ENCODE peak calls at places on chromosomes 5 and 9, in six cellular contexts. K, F, B, O, M and S are unnamed samples.

GRCh38 chr5:152674403-152674802 is 269.3 kb upstream of the NMUR2 start:
- ATAC-seq in M (no peak), K (no peak), O (no peak), B (no peak), F (no peak), S (no peak)

GRCh38 chr5:620586-621180 is 8.5 kb downstream of the CEP72 start:
- ATAC-seq in O (no peak), B (peak; percentile 52), F (no peak), M (no peak), K (no peak), S (no peak)

GRCh38 chr9:93321220-93321610 is 130.3 kb upstream of the FAM120A start:
- ATAC-seq in B (no peak), O (no peak), F (no peak), K (no peak), M (no peak), S (no peak)

GRCh38 chr5:58759745-58760144 is 176.9 kb downstream of the RAB3C start:
- ATAC-seq in K (no peak), O (peak; percentile 94), B (no peak), F (no peak), M (no peak), S (peak; percentile 25)

GRCh38 chr9:131273791-131274673 is 2.3 kb downstream of the FAM78A start:
- ATAC-seq in F (no peak), O (peak; percentile 1), M (peak; percentile 2), B (no peak), K (peak; percentile 3), S (no peak)

GRCh38 chr5:531101-531748 is 7.0 kb upstream of the SLC9A3 start:
- ATAC-seq in F (no peak), M (no peak), K (no peak), O (no peak), B (no peak), S (no peak)

GRCh38 chr9:3879731-3880493 is 354.1 kb upstream of the RFX3 start:
- ATAC-seq in K (no peak), M (no peak), B (no peak), O (peak; percentile 69), F (no peak), S (no peak)

GRCh38 chr9:88007291-88007650 is 32.9 kb upstream of the CDK20 start:
- ATAC-seq in F (no peak), M (no peak), O (peak; percentile 42), K (no peak), B (no peak), S (no peak)

DNA sequence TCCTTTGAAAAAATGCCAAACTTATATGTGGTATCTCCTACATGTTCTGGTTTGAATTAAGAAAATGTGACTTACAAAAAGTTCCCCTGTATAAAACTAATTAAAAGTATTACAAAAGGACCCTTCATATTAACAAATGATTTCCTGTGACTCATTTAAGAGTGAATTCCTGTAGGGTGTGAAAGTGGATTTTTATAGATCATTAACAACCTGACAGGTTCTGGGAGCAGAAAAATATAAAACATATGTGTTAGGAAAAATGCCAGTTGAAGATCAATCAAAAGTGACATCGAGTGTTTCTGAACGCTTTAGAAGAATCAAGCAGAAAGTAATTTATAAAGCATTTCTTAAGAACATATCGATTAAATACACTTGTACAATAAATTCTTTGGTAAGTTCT is 35.5 kb downstream of the CAMK4 start:
- ATAC-seq in K (no peak), M (no peak), O (no peak), F (no peak), B (no peak), S (no peak)
- TF ChIP-seq EP300 in K (no peak), M (no peak), O (no peak), F (no peak), B (no peak), S (no peak)

GRCh38 chr9:32525506-32525905 is 490 bp downstream of the RIGI start:
- ATAC-seq in B (peak; percentile 26), O (peak; percentile 47), F (peak; percentile 38), M (peak; percentile 39), K (peak; percentile 49), S (peak; percentile 24)

GRCh38 chr9:32524558-32525461 is 1.2 kb downstream of the RIGI start:
- ATAC-seq in M (no peak), K (peak; percentile 46), F (peak; percentile 10), O (peak; percentile 77), B (peak; percentile 70), S (no peak)

GRCh38 chr9:32523910-32524309 is 2.1 kb downstream of the RIGI start:
- ATAC-seq in F (no peak), K (no peak), B (no peak), M (no peak), O (no peak), S (no peak)

GRCh38 chr9:32526707-32527048 is 682 bp upstream of the RIGI start:
- ATAC-seq in F (no peak), B (no peak), O (no peak), K (no peak), M (no peak), S (no peak)

GRCh38 chr9:32526042-32526706 is at the start of gene RIGI:
- ATAC-seq in K (peak; percentile 94), M (peak; percentile 94), F (peak; percentile 93), O (peak; percentile 76), B (peak; percentile 90), S (peak; percentile 96)
- TF ChIP-seq EP300 in K (no peak), M (no peak), F (no peak), O (no peak), B (no peak), S (no peak)

GRCh38 chr5:82388186-82388585 is 110.0 kb upstream of the RPS23 start:
- ATAC-seq in B (no peak), F (no peak), M (no peak), K (no peak), O (no peak), S (no peak)
- TF ChIP-seq EP300 in B (no peak), F (no peak), M (no peak), K (no peak), O (no peak), S (no peak)

GRCh38 chr9:128067898-128068655 is at the start of gene SLC25A25:
- ATAC-seq in O (peak; percentile 81), F (peak; percentile 86), K (peak; percentile 99), B (peak; percentile 83), M (peak; percentile 83), S (peak; percentile 91)

GRCh38 chr9:128067622-128067897 is 440 bp upstream of the NAIF1 start:
- ATAC-seq in K (no peak), O (no peak), M (no peak), B (no peak), F (no peak), S (no peak)

GRCh38 chr9:128065907-128066712 is 1.0 kb downstream of the NAIF1 start:
- ATAC-seq in F (no peak), O (no peak), B (no peak), K (no peak), M (peak; percentile 3), S (no peak)

GRCh38 chr9:128068656-128069221 is 707 bp downstream of the SLC25A25 start:
- ATAC-seq in O (no peak), K (no peak), M (no peak), F (no peak), B (no peak), S (no peak)

GRCh38 chr9:128066713-128067621 is at the start of gene NAIF1:
- ATAC-seq in M (peak; percentile 80), F (peak; percentile 91), O (peak; percentile 83), K (peak; percentile 95), B (peak; percentile 87), S (peak; percentile 88)
- TF ChIP-seq EP300 in M (no peak), F (no peak), O (no peak), K (no peak), B (no peak), S (no peak)

DNA sequence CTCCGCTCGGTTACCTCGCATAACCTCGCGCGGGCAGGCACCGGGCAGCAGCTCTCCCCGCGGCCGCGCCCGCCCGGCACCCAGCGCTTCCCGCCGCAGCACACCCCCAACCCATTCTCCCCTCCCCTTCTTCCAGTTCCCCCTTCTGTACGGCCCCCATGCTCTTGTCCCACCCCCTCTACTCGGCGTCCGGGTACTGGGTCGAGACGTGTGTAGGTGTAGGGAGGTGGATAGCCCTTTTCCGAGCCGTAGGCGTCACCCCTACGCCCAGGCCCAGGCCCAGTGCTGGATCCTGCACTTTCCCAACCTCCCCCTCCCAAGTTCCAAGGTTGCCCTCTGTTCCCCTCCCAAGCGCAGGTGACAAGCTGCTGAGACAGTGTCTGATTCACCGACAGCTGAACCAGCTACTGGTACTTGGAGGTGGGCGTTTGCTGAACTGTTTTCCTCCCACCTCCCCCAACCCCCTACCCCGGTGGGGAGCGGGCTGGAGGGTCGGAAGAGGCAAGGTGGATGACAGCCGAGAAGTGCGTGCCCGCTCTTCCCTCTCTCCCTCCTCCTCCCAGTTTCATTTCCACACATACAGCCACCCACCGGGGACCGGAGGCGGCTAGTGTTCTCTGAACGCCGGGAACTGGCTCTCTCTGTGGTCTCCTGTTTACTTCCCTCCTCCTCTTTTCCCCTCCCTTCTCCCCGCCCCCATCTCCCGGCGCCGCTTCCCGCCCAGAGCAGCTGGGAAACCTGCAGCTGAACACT is 6.0 kb upstream of the KLF9 start:
- ATAC-seq in K (peak; percentile 74), O (peak; percentile 3), F (peak; percentile 67), M (peak; percentile 53), B (peak; percentile 69), S (peak; percentile 50)
- TF ChIP-seq EP300 in K (peak; percentile 35), O (no peak), F (no peak), M (peak; percentile 15), B (no peak), S (peak; percentile 37)

DNA sequence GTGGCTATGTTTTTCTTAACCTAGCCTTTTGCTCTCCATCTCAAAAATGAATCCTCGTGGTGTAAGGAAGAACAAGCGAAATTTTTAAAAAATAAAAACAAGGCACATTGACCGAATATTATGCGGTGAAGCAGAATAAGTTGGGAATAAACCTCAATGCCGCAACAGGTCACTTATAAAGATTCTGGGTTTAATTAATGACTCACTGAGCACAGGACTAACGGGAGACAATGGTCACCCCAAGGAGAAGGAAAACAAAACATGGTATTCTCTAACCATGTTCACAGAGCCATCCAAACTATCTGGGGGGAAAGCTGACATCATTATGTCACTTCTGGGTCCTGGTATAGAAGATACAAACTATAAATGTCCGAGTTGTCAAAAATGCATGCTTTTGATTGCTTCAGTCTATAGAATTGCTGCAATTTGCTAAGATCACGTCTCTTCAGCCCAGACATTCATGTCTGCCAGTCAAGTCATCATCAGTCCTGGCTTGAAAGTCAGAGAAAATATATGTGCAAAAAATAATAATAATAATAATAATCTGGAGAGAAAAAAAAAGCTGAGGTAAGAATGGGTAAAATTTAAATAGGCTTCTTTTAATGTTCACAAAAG is 280.6 kb downstream of the NR2F1-AS1 start:
- ATAC-seq in F (no peak), B (no peak), O (no peak), M (no peak), K (no peak), S (no peak)
- TF ChIP-seq EP300 in F (no peak), B (no peak), O (no peak), M (no peak), K (no peak), S (no peak)

DNA sequence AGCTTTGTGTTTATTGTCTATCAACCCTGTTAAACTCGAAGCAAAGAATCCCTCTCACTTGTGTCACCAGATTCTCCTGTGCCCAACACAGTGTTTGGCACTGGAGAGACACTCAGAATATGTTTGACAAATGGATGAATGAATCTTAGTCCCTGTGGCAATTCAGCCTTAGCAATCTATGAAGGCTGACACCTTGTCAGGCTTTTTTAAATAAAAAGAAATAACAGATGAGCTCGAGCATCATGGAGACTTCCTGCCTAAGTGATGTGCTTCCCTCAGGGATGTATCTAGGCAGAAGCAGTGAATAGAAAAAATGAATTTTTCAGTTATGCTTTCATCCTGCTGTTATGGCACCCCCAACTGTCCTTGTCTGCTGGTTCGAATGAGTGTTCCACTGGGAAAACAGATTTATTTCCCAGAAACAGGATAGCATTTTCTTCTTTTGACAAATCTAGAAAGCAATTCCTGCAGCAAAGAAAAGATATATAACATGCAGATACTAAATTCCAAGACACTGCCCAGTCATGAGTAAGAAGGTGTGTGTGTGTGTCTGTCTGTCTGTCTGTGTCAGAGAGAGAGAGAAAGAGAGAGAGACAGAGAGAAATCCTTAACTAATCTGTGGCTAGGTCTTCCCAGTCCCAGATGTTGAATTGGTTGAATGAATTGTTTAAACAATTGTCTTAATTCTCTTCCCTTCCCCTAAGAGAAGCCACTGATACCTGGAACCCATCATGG is 16.7 kb downstream of the MAMDC2 start:
- ATAC-seq in B (no peak), M (no peak), O (no peak), F (no peak), K (no peak), S (no peak)
- TF ChIP-seq EP300 in B (no peak), M (no peak), O (no peak), F (no peak), K (no peak), S (no peak)